ENCODE peak calls at places on chromosomes 7 and 10, in five cellular contexts. F is endothelial cell, C is WTC11, D is epithelial cell of esophagus, J is progenitor cell of endocrine pancreas. P is an unnamed sample.

GRCh38 chr10:31999261-31999660 is 57.0 kb downstream of the KIF5B start:
- DNase-seq in C (no peak), J (no peak), D (no peak), F (no peak), P (no peak)

GRCh38 chr7:7519528-7519927 is 16.1 kb downstream of the COL28A1 start:
- DNase-seq in J (no peak), F (no peak), D (no peak), C (no peak), P (no peak)

GRCh38 chr10:81127931-81128330 is 590.2 kb downstream of the SH2D4B start:
- DNase-seq in D (no peak), C (no peak), F (no peak), J (no peak), P (no peak)

GRCh38 chr7:20280475-20281351 is 50.0 kb upstream of the ITGB8 start:
- DNase-seq in D (peak), J (no peak), F (no peak), C (no peak), P (peak)

GRCh38 chr10:75019360-75019759 is 92.1 kb upstream of the SAMD8 start:
- DNase-seq in F (no peak), C (no peak), D (peak), J (no peak), P (peak)

GRCh38 chr10:129097776-129098175 is 369.3 kb upstream of the MGMT start:
- DNase-seq in C (no peak), F (no peak), J (no peak), D (no peak), P (no peak)

GRCh38 chr7:139591550-139592195 is 68.2 kb downstream of the CLEC2L start:
- DNase-seq in F (no peak), J (no peak), C (no peak), D (no peak), P (no peak)

GRCh38 chr7:47180268-47180826 is 401.6 kb downstream of the TNS3 start:
- DNase-seq in C (peak), F (peak), J (peak), D (peak), P (peak)

DNA sequence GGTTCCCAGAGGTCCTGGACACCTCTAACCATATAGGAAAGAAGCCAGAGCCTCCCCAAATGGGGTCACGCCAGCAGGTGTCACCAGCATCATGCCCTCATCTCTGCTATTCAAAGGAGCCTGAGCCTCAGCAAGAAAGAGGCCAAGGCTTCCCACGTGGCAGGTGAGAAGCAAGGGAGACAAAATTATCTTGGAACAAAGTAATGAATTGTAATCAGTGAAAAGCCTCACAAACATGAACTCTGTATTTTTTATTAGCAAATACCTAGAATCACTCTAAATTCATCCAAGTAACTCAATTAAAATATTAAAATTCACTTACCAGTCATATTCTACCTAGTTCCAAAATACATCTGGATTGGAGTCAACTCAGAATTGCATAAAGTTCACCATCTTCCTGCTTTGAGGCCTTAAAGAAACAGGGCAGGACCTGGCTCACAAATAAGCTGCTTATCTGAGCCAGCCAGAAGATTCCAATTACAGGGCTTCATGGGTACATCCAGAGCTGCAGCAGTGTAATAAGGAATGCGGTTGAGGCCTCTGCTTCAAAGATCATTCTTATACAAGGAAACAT is 68.7 kb downstream of the SGMS1 start:
- DNase-seq in D (no peak), F (no peak), C (peak), J (no peak), P (peak)
- TF ChIP-seq CTCF in D (no peak), F (no peak), C (no peak), J (no peak), P (peak)

GRCh38 chr7:156840134-156840533 is 52.8 kb downstream of the LMBR1 start:
- DNase-seq in F (no peak), C (no peak), J (no peak), D (no peak), P (no peak)
- TF ChIP-seq CTCF in F (no peak), C (no peak), J (no peak), D (no peak), P (no peak)

DNA sequence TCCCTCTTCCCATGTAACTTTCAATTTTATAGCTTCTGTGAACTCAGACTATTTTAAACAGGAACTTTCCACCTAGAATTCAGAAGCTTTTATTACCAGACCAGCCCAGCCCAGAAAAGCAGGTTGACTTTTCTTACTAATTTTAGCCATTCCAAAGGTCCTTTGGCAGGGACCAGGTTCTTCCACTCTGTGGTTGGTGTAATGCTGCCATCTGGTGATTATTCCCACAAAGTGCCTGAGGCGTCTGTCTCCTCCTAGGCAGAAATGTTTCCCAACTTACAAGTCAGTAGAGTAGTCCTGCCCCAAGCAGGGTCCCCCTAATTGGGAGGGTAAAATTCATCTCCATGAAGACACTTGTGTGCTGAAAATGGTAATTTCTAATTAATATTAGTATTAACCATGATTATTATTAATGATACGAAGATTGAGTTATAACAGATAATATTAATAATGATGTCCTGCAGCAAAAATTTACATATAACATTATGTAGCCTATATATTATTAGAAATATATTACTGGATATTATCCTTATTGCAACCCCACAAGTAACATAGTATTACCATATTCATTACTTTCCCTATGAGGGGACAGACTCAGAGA is 53.0 kb upstream of the PPP1R17 start:
- DNase-seq in J (peak), D (peak), F (peak), C (peak), P (peak)
- TF ChIP-seq CTCF in J (peak), D (peak), F (peak), C (peak), P (peak)

DNA sequence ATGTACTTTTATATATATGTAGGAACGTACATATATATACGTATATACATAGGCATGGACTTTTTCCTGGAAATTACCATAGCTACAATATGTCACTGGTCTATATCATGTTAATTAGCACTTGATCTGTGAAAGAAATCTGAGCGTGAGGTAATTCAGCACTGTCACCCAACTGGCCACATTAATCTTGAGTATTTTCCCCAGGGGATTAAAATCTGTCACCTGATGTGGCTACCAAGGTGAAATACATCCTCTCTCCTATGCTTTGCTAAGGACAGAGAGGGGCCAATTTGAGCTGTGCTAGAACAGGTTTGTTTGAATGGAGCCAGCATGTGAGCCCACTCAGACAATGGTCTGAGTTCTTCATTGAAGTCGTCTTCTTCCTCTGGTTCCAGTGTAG is 33.3 kb downstream of the CYCS start:
- DNase-seq in C (no peak), F (no peak), D (no peak), J (no peak), P (no peak)
- TF ChIP-seq CTCF in C (no peak), F (no peak), D (no peak), J (no peak), P (no peak)

GRCh38 chr7:116290740-116291139 is 80.4 kb downstream of the TES start:
- DNase-seq in F (no peak), J (no peak), D (no peak), C (peak), P (no peak)
- TF ChIP-seq CTCF in F (no peak), J (no peak), D (no peak), C (no peak), P (no peak)

DNA sequence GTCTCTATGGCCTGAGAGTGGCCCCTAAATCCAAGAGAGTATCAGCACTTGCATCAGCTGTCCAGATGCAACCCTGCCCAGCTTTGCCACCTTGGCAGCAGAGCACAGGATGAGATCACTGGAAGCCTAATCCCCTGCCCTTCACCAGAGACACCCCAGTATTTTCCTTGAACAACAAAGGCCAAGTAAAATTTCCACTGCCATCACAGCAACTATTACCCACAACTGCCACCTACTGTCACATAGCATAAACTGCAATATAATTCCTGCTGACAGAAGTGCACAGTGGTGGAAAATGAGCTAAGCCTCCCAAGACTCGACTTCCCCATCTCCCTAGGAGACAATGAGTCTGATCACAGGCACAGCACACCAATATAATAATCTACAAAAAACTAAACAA is 462.8 kb upstream of the ZWINT start:
- DNase-seq in J (no peak), C (no peak), D (peak), F (no peak), P (peak)
- TF ChIP-seq CTCF in J (peak), C (peak), D (no peak), F (peak), P (peak)